ENCODE peak calls at places on chromosome 6, in six cellular contexts. J is IMR-90, I is HepG2, K is K562, U is A549, Y is GM12878. G is an unnamed sample.

GRCh38 chr6:159729598-159729997 is 2.3 kb downstream of the WTAP start:
- DNase-seq in J (peak; percentile 30), Y (peak; percentile 30), K (peak; percentile 35), I (no peak), U (no peak), G (no peak)

GRCh38 chr6:21738180-21739094 is 144.9 kb downstream of the SOX4 start:
- DNase-seq in Y (no peak), I (no peak), K (no peak), U (peak; percentile 36), J (peak; percentile 44), G (no peak)

GRCh38 chr6:43718387-43719105 is 31.0 kb upstream of the MRPS18A start:
- DNase-seq in I (peak; percentile 44), Y (no peak), J (no peak), U (no peak), K (no peak), G (no peak)

GRCh38 chr6:14619419-14619781 is 501.8 kb downstream of the CD83 start:
- DNase-seq in U (no peak), Y (no peak), J (no peak), I (no peak), K (peak; percentile 24), G (no peak)

GRCh38 chr6:4776967-4777925 is 1.0 kb downstream of the CDYL start:
- DNase-seq in K (peak; percentile 57), J (peak; percentile 39), I (no peak), Y (no peak), U (no peak), G (peak; percentile 11)

GRCh38 chr6:42783876-42784738 is 2.3 kb downstream of the BICRAL start:
- DNase-seq in U (no peak), K (no peak), I (no peak), J (no peak), Y (no peak), G (no peak)

GRCh38 chr6:5507056-5507722 is 245.9 kb downstream of the FARS2 start:
- DNase-seq in U (no peak), J (no peak), Y (peak; percentile 92), I (no peak), K (no peak), G (no peak)

GRCh38 chr6:40996591-40997247 is 42.3 kb downstream of the UNC5CL start:
- DNase-seq in J (peak; percentile 17), Y (no peak), I (peak; percentile 69), K (peak; percentile 25), U (peak; percentile 20), G (peak; percentile 11)

GRCh38 chr6:141657812-141658211 is 474.9 kb upstream of the GJE1 start:
- DNase-seq in Y (no peak), K (no peak), U (no peak), I (no peak), J (no peak), G (no peak)

GRCh38 chr6:149887343-149887742 is 10.6 kb downstream of the RAET1E start:
- DNase-seq in K (no peak), I (no peak), U (no peak), Y (no peak), J (peak; percentile 89), G (no peak)

DNA sequence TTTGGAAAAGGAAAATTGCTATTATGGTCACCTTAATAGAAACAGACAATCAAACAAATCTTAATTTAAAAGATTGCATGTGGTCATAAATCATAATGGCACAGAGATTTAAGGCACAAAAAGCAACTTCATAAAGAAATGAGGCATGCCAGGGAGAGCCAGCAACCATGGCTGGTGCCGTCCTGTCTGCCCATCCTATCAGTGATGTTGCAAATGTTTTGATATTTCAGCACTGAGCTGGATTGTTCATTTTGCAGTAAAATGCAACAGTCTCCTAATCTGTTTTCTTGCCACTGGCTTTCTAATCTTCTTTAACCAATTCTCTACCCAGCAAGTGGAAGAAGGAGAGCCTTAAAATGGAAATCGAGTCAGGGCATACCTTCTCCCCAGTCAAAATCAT is 249.8 kb downstream of the SAMD5 start:
- DNase-seq in Y (no peak), K (no peak), I (no peak), J (no peak), U (no peak), G (no peak)
- TF ChIP-seq BHLHE40 in Y (no peak), K (no peak), I (no peak), J (no peak), U (no peak), G (no peak)

GRCh38 chr6:33668914-33669313 is 42.6 kb downstream of the UQCC2 start:
- DNase-seq in Y (no peak), J (no peak), K (peak; percentile 63), U (peak; percentile 48), I (no peak), G (no peak)
- TF ChIP-seq BHLHE40 in Y (no peak), J (no peak), K (peak; percentile 35), U (no peak), I (no peak), G (no peak)

GRCh38 chr6:89221109-89221508 is 4.0 kb upstream of the GABRR1 start:
- DNase-seq in I (no peak), U (no peak), Y (no peak), K (no peak), J (no peak), G (no peak)
- TF ChIP-seq BHLHE40 in I (no peak), U (no peak), Y (no peak), K (no peak), J (no peak), G (no peak)

GRCh38 chr6:76275746-76276145 is 203.3 kb upstream of the IMPG1 start:
- DNase-seq in J (no peak), U (peak; percentile 0), K (no peak), I (no peak), Y (no peak), G (peak; percentile 15)
- TF ChIP-seq BHLHE40 in J (no peak), U (no peak), K (no peak), I (no peak), Y (no peak), G (no peak)

DNA sequence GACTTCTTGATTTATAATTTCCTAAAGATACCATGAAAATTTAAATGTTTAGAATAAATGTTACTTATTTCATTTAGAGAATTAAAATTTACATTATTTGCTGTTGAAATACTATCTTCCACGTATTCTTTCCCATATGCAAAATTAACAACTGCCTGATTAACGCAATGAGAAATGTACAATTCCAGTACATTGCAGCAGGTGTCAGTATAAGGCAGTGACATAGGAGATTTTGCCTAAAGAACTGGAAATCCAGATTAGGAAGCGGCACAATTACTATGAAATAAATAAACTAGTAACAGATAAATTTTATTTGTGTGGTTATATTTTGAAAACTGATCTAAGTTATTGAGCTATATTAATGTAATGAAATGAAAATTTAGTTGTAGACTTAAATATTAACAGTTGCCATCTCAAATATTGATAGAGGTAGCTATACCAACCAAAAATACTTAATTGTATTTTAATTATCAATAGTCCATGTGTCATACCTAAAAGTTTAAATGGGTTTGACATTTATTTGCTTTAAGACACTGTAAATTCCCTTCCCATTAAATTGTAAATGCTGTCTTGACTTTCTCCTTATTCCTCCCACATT is 300.2 kb downstream of the UTRN start:
- DNase-seq in Y (no peak), K (peak; percentile 70), J (peak; percentile 58), I (peak; percentile 40), U (peak; percentile 1), G (peak; percentile 29)
- TF ChIP-seq BHLHE40 in Y (no peak), K (no peak), J (no peak), I (no peak), U (no peak), G (no peak)

GRCh38 chr6:24545691-24546090 is 50.9 kb downstream of the ALDH5A1 start:
- DNase-seq in I (peak; percentile 24), J (no peak), U (no peak), Y (no peak), K (no peak), G (no peak)

GRCh38 chr6:24549158-24549557 is 54.4 kb downstream of the ALDH5A1 start:
- DNase-seq in Y (no peak), I (peak; percentile 14), K (no peak), U (no peak), J (no peak), G (no peak)

GRCh38 chr6:24546432-24546831 is 51.7 kb downstream of the ALDH5A1 start:
- DNase-seq in K (no peak), U (no peak), J (no peak), I (no peak), Y (no peak), G (no peak)

GRCh38 chr6:24549674-24550418 is 55.1 kb downstream of the ALDH5A1 start:
- DNase-seq in J (no peak), I (peak; percentile 29), Y (no peak), U (no peak), K (no peak), G (no peak)

DNA sequence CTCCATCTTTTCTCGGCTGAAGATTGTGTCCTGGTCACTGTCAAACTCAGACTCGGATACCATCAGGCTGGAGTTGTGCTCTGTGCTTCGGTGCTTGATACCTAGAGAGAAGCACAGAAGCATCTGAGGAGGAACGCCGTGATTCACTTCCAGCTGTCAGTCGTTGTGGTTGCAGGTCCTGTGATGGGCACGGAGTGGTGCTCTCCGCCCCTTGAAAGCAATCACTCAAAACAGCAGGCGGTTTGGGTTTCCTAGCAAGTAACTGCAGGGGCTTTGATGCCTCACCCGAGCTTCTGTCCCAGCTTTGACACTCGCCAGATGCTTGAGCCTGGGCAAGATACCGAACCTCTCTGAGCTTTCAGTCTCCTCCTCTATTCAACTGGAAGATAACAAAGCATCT is 52.5 kb downstream of the ALDH5A1 start:
- DNase-seq in K (peak; percentile 25), Y (no peak), I (peak; percentile 32), U (no peak), J (no peak), G (peak; percentile 56)
- TF ChIP-seq BHLHE40 in K (peak; percentile 87), Y (no peak), I (peak; percentile 59), U (no peak), J (no peak), G (no peak)

GRCh38 chr6:67544851-67545452 is 1090.1 kb upstream of the ADGRB3 start:
- DNase-seq in U (no peak), Y (no peak), I (no peak), K (no peak), J (no peak), G (no peak)
- TF ChIP-seq BHLHE40 in U (no peak), Y (no peak), I (no peak), K (no peak), J (no peak), G (no peak)

GRCh38 chr6:74113901-74114300 is 417.9 kb downstream of the CD109 start:
- DNase-seq in J (peak; percentile 74), Y (no peak), I (no peak), U (no peak), K (no peak), G (no peak)

GRCh38 chr6:74115674-74116073 is 419.7 kb downstream of the CD109 start:
- DNase-seq in Y (no peak), K (no peak), J (peak; percentile 38), I (no peak), U (no peak), G (no peak)

GRCh38 chr6:74114428-74114827 is 418.4 kb downstream of the CD109 start:
- DNase-seq in I (no peak), Y (no peak), U (no peak), K (no peak), J (peak; percentile 35), G (no peak)

GRCh38 chr6:74117113-74117512 is 421.1 kb downstream of the CD109 start:
- DNase-seq in I (no peak), J (peak; percentile 76), Y (no peak), K (no peak), U (no peak), G (no peak)
- TF ChIP-seq BHLHE40 in I (no peak), J (no peak), Y (no peak), K (no peak), U (no peak), G (no peak)

G was measured in HEK293T.